ENCODE peak calls at places on chromosomes 16 and 17, in four cellular contexts. V is sigmoid colon, S is prostate gland, M is ovary. P is an unnamed sample.
A peak's percentile ranks its signal among the peaks of the same experiment; 100 is the strongest.

GRCh38 chr16:66901626-66902025 is 17.1 kb downstream of the CDH16 start:
- DNase-seq in S (no peak), M (no peak), V (peak; percentile 66), P (peak; percentile 4)

GRCh38 chr17:39064374-39064773 is 87.1 kb downstream of the PLXDC1 start:
- DNase-seq in M (no peak), V (no peak), S (no peak), P (no peak)

GRCh38 chr17:68542698-68543463 is 30.7 kb downstream of the PRKAR1A start:
- DNase-seq in V (no peak), S (no peak), M (no peak), P (no peak)

GRCh38 chr16:46658925-46659324 is 30.1 kb downstream of the VPS35 start:
- DNase-seq in S (no peak), M (no peak), V (no peak), P (peak; percentile 38)

GRCh38 chr16:76277099-76278030 is at the start of gene CNTNAP4:
- DNase-seq in V (peak; percentile 81), M (no peak), S (no peak), P (no peak)

GRCh38 chr17:19867654-19868395 is at the start of gene ULK2:
- DNase-seq in S (peak; percentile 33), M (peak; percentile 61), V (peak; percentile 80), P (peak; percentile 76)

GRCh38 chr16:1953734-1954133 is 755 bp downstream of the RPL3L start:
- DNase-seq in S (no peak), M (no peak), V (no peak), P (no peak)

GRCh38 chr17:59287452-59287851 is 44.0 kb upstream of the YPEL2 start:
- DNase-seq in M (no peak), S (no peak), V (no peak), P (no peak)

GRCh38 chr17:50199651-50200446 is 1.6 kb downstream of the COL1A1 start:
- DNase-seq in V (peak; percentile 99), M (peak; percentile 98), S (peak; percentile 95), P (peak; percentile 79)

GRCh38 chr16:75264531-75264998 is 13.1 kb upstream of the BCAR1 start:
- DNase-seq in S (no peak), V (peak; percentile 81), M (peak; percentile 52), P (no peak)

GRCh38 chr16:75262800-75263127 is 11.3 kb upstream of the BCAR1 start:
- DNase-seq in S (no peak), M (no peak), V (no peak), P (no peak)

GRCh38 chr16:75263291-75263962 is 12.0 kb upstream of the BCAR1 start:
- DNase-seq in V (peak; percentile 67), S (no peak), M (no peak), P (no peak)

GRCh38 chr16:75264999-75265910 is 13.8 kb upstream of the BCAR1 start:
- DNase-seq in M (peak; percentile 54), V (peak; percentile 82), S (peak; percentile 53), P (peak; percentile 65)

GRCh38 chr16:75263963-75264445 is 12.6 kb upstream of the BCAR1 start:
- DNase-seq in V (peak; percentile 75), M (no peak), S (no peak), P (no peak)
- TF ChIP-seq POLR2A in V (no peak), M (no peak), S (no peak), P (no peak)

DNA sequence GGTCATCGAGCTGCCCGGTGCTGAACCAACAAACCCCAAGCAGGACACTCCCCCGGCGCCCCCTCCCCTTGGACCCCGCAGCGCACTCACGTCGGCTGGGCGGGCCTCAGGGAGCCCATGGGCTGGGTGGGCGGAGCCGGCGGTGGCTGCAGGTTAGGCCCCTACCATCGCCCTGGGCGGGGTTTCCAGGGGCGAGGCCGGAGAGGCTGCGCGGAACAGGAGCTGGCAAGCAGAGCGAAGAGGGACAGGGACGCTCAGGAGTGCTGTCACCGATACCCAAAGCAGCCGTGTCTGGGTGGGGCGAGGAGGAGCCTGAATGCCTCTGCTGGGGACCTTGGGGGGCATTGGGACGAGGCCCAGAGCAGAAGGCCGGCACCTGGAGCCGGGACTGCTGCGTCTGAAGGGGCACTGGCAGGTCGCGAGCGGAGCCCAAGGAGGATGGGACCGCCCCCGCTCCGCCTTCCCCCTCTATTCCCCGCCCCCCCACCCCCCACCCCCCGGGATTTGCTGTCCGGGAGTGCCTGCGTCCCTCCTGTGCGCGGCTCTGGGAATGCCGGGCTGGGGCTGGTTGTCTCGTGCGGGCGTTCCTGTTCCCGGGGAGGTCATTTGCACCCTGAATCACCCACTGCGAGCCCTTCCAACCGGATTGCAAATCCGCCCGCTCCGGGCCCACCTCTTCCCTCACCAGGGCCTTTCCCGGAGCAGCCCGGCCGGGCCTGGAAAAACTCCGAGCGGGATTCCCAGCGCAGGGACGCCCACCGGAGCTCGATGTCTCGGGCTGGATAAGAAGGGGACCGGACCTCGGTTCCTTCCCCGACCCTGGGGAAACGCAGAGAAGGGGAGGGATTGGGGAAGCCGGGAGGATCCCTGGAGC is 902 bp downstream of the ARHGAP27 start:
- DNase-seq in S (peak; percentile 91), M (no peak), V (no peak), P (peak; percentile 95)
- TF ChIP-seq POLR2A in S (peak; percentile 78), M (no peak), V (no peak), P (no peak)

GRCh38 chr16:49851468-49851787 is 4.5 kb downstream of the ZNF423 start:
- DNase-seq in V (no peak), S (no peak), M (no peak), P (no peak)

GRCh38 chr16:49855822-49856740 is at the start of gene ZNF423:
- DNase-seq in S (no peak), V (no peak), M (peak; percentile 56), P (no peak)

GRCh38 chr16:49856741-49857330 is 924 bp upstream of the ZNF423 start:
- DNase-seq in S (peak; percentile 69), M (peak; percentile 81), V (peak; percentile 91), P (no peak)

GRCh38 chr16:49855280-49855821 is 561 bp downstream of the ZNF423 start:
- DNase-seq in V (peak; percentile 94), M (peak; percentile 90), S (peak; percentile 84), P (no peak)

DNA sequence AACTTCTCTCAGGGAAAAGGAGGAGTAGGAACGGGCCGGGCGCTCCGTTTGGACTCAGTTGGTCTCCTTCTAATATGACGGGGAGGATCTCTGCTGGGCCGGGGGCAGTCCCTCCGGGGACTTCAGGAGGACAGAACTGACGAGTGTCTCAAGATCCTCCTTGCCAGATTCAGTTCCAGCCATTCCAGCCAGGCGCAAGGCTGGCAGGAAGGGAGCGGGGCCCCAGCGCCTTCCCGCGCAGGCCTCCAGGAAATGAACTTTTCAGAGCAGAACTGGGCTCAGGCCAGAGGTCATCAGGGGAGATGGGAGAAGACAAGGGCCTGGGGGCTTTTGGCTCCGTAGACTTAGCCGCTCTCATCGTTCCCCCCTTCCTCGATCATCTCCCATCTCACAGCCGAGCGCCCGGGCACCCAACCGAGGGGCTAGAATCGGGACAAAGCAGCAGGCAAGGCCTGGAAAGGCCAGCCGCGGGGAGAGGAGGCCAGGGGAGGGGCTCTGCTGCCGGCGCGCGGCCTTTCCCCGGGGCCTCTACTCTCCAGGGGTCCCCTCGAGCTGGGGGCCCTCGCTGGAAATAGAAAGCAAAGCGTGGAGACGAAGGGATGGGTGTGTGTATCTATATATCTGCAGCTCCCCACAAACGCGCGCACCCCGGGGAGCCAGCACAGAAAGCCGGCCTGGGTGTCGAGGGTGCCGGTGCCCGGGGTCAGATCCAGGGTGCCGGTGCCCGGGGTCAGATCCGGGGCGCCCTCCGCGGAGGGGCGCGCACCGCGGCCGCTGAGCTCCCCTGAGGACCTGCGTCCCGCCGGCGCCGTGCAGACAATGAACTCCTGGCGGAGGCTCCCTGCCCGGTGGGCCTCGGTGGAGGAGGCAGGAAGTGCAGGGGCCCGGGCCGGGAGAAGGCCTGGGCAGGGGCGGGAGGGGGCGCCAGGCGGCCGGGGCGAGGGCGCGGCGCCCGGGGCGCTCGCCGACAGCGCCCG is 1.4 kb downstream of the ZNF423 start:
- DNase-seq in S (no peak), M (peak; percentile 57), V (peak; percentile 76), P (no peak)
- TF ChIP-seq POLR2A in S (no peak), M (peak; percentile 10), V (no peak), P (no peak)

DNA sequence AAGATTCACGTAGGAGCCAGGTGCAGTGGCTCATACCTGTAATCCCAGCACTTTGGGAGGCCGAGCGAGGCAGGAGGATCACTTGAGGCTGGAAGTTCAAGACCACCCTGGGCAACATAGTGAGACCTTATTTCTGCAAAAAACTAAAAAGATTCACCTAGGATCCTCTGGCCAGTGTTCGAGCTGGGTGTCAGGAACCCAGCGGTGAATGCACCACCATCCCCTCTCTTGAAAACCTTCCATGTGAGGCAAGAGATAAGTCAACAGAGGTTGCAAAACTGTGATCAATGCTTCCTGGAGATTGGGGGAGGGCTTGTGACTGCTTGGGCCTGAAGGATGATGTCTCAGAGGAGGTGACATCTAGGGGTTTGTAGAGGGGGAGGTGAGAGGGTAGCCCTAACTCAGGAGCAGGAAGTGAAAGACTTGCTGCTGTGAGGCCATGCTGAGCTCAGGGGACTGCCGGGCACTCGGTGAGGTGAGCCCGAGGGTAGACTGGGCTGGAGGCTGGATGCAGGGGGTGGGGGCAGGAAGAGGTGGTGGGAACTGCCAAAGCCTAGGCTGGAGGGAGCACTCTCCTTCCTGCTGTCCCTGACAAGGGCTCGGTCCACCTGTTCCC is 11.7 kb downstream of the GJD3 start:
- DNase-seq in S (no peak), M (no peak), V (no peak), P (no peak)
- TF ChIP-seq POLR2A in S (no peak), M (no peak), V (no peak), P (peak; percentile 33)

GRCh38 chr17:66764559-66764958 is 70.4 kb upstream of the CACNG5 start:
- DNase-seq in S (no peak), V (peak; percentile 19), M (no peak), P (no peak)

GRCh38 chr17:66763056-66763455 is 71.9 kb upstream of the CACNG5 start:
- DNase-seq in V (no peak), M (no peak), S (no peak), P (no peak)

GRCh38 chr17:66755944-66756290 is 79.0 kb upstream of the CACNG5 start:
- DNase-seq in V (peak; percentile 53), S (no peak), M (no peak), P (no peak)

GRCh38 chr17:66762276-66762675 is 72.6 kb upstream of the CACNG5 start:
- DNase-seq in M (no peak), S (no peak), V (no peak), P (no peak)

GRCh38 chr17:66760324-66760723 is 74.6 kb upstream of the CACNG5 start:
- DNase-seq in V (no peak), S (no peak), M (no peak), P (no peak)
- TF ChIP-seq POLR2A in V (no peak), S (no peak), M (no peak), P (no peak)

DNA sequence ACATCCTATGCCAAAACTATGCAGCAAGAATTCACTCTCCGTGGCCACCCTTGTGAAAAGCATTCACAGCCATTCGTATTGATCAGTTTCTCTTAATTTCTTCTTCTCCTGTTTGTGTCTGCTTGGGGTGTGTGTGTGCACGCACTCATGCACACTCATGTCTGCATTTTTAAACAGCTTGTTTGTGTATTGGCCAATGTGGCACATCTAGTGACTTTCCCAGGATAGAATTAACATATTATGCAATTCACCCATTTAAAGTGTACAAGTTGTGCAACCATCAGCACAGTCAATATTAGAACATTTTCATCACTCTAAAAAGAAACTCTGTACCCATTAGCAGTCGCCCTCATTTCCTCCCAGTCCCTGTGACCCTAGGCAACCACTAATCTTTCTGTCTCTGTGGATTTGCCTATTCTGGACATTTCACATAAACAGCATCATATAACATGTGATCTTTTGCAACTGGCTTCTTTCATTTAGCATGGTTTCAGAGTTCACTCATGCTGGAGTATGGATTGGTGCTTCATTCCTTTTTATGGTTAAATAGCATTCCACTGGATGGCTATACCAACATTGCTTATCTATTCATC is 20.1 kb downstream of the IRX3 start:
- DNase-seq in V (no peak), S (no peak), M (no peak), P (no peak)
- TF ChIP-seq POLR2A in V (no peak), S (no peak), M (no peak), P (no peak)